ENCODE peak calls at places on chromosome 6, in eight cellular contexts. One of them, this sample, is unnamed.

GRCh38 chr6:116011520-116011919 is 49.2 kb downstream of the FRK start:
- DNase-seq in GF-D8: no peak
- DNase-seq in hepatic stellate cell: no peak
- DNase-seq in Karpas-422: no peak
- DNase-seq in caudate nucleus: no peak
- DNase-seq in posterior vena cava: no peak
- DNase-seq in EH: no peak
- DNase-seq in non-pigmented ciliary epithelial cell: no peak
- DNase-seq in this sample: no peak

GRCh38 chr6:78781001-78781400 is 86.3 kb upstream of the IRAK1BP1 start:
- DNase-seq in GF-D8: no peak
- DNase-seq in hepatic stellate cell: no peak
- DNase-seq in Karpas-422: no peak
- DNase-seq in caudate nucleus: no peak
- DNase-seq in posterior vena cava: no peak
- DNase-seq in EH: no peak
- DNase-seq in non-pigmented ciliary epithelial cell: no peak
- DNase-seq in this sample: no peak

GRCh38 chr6:170003027-170003426 is 251.6 kb downstream of the ERMARD start:
- DNase-seq in GF-D8: no peak
- DNase-seq in hepatic stellate cell: no peak
- DNase-seq in Karpas-422: peak
- DNase-seq in caudate nucleus: no peak
- DNase-seq in posterior vena cava: no peak
- DNase-seq in EH: no peak
- DNase-seq in non-pigmented ciliary epithelial cell: no peak
- DNase-seq in this sample: no peak

GRCh38 chr6:15752820-15753219 is 90.0 kb upstream of the DTNBP1 start:
- DNase-seq in GF-D8: no peak
- DNase-seq in hepatic stellate cell: peak
- DNase-seq in Karpas-422: no peak
- DNase-seq in caudate nucleus: no peak
- DNase-seq in posterior vena cava: no peak
- DNase-seq in EH: peak
- DNase-seq in non-pigmented ciliary epithelial cell: no peak
- DNase-seq in this sample: no peak

GRCh38 chr6:30767158-30767943 is 23.0 kb upstream of the IER3 start:
- DNase-seq in GF-D8: no peak
- DNase-seq in hepatic stellate cell: no peak
- DNase-seq in Karpas-422: no peak
- DNase-seq in caudate nucleus: no peak
- DNase-seq in posterior vena cava: no peak
- DNase-seq in EH: no peak
- DNase-seq in non-pigmented ciliary epithelial cell: no peak
- DNase-seq in this sample: no peak

GRCh38 chr6:143426025-143426424 is 24.5 kb downstream of the ADAT2 start:
- DNase-seq in GF-D8: no peak
- DNase-seq in hepatic stellate cell: no peak
- DNase-seq in Karpas-422: no peak
- DNase-seq in caudate nucleus: no peak
- DNase-seq in posterior vena cava: no peak
- DNase-seq in EH: peak
- DNase-seq in non-pigmented ciliary epithelial cell: no peak
- DNase-seq in this sample: no peak

GRCh38 chr6:168226095-168226781 is 93.3 kb downstream of the DACT2 start:
- DNase-seq in GF-D8: no peak
- DNase-seq in hepatic stellate cell: no peak
- DNase-seq in Karpas-422: no peak
- DNase-seq in caudate nucleus: no peak
- DNase-seq in posterior vena cava: no peak
- DNase-seq in EH: no peak
- DNase-seq in non-pigmented ciliary epithelial cell: no peak
- DNase-seq in this sample: no peak

GRCh38 chr6:162538643-162539064 is 188.9 kb downstream of the PRKN start:
- DNase-seq in GF-D8: no peak
- DNase-seq in hepatic stellate cell: no peak
- DNase-seq in Karpas-422: no peak
- DNase-seq in caudate nucleus: no peak
- DNase-seq in posterior vena cava: no peak
- DNase-seq in EH: no peak
- DNase-seq in non-pigmented ciliary epithelial cell: no peak
- DNase-seq in this sample: no peak

GRCh38 chr6:100188754-100189153 is 194.7 kb upstream of the MCHR2 start:
- DNase-seq in GF-D8: no peak
- DNase-seq in hepatic stellate cell: no peak
- DNase-seq in Karpas-422: no peak
- DNase-seq in caudate nucleus: no peak
- DNase-seq in posterior vena cava: no peak
- DNase-seq in EH: peak
- DNase-seq in non-pigmented ciliary epithelial cell: no peak
- DNase-seq in this sample: no peak

GRCh38 chr6:11039040-11039439 is 5.1 kb downstream of the ELOVL2 start:
- DNase-seq in GF-D8: no peak
- DNase-seq in hepatic stellate cell: no peak
- DNase-seq in Karpas-422: no peak
- DNase-seq in caudate nucleus: no peak
- DNase-seq in posterior vena cava: no peak
- DNase-seq in EH: no peak
- DNase-seq in non-pigmented ciliary epithelial cell: no peak
- DNase-seq in this sample: no peak

GRCh38 chr6:52249078-52249477 is 4.8 kb upstream of the IL17F start:
- DNase-seq in GF-D8: no peak
- DNase-seq in hepatic stellate cell: no peak
- DNase-seq in Karpas-422: no peak
- DNase-seq in caudate nucleus: no peak
- DNase-seq in posterior vena cava: no peak
- DNase-seq in EH: no peak
- DNase-seq in non-pigmented ciliary epithelial cell: no peak
- DNase-seq in this sample: no peak

GRCh38 chr6:112116215-112116614 is 28.8 kb downstream of the FAM229B start:
- DNase-seq in GF-D8: no peak
- DNase-seq in hepatic stellate cell: no peak
- DNase-seq in Karpas-422: no peak
- DNase-seq in caudate nucleus: no peak
- DNase-seq in posterior vena cava: no peak
- DNase-seq in EH: no peak
- DNase-seq in non-pigmented ciliary epithelial cell: no peak
- DNase-seq in this sample: no peak

GRCh38 chr6:33521790-33522091 is 58.3 kb downstream of the BAK1 start:
- DNase-seq in GF-D8: no peak
- DNase-seq in hepatic stellate cell: no peak
- DNase-seq in Karpas-422: no peak
- DNase-seq in caudate nucleus: no peak
- DNase-seq in posterior vena cava: no peak
- DNase-seq in EH: no peak
- DNase-seq in non-pigmented ciliary epithelial cell: no peak
- DNase-seq in this sample: no peak

GRCh38 chr6:37809144-37809543 is 10.4 kb upstream of the ZFAND3 start:
- DNase-seq in GF-D8: no peak
- DNase-seq in hepatic stellate cell: peak
- DNase-seq in Karpas-422: no peak
- DNase-seq in caudate nucleus: no peak
- DNase-seq in posterior vena cava: no peak
- DNase-seq in EH: no peak
- DNase-seq in non-pigmented ciliary epithelial cell: no peak
- DNase-seq in this sample: no peak

GRCh38 chr6:158377866-158378265 is 65.6 kb downstream of the TULP4 start:
- DNase-seq in GF-D8: no peak
- DNase-seq in hepatic stellate cell: peak
- DNase-seq in Karpas-422: no peak
- DNase-seq in caudate nucleus: peak
- DNase-seq in posterior vena cava: no peak
- DNase-seq in EH: peak
- DNase-seq in non-pigmented ciliary epithelial cell: no peak
- DNase-seq in this sample: no peak

GRCh38 chr6:158043586-158044524 is 62.2 kb downstream of the SYNJ2 start:
- DNase-seq in GF-D8: no peak
- DNase-seq in hepatic stellate cell: no peak
- DNase-seq in Karpas-422: no peak
- DNase-seq in caudate nucleus: no peak
- DNase-seq in posterior vena cava: peak
- DNase-seq in EH: peak
- DNase-seq in non-pigmented ciliary epithelial cell: no peak
- DNase-seq in this sample: no peak

GRCh38 chr6:33692078-33692759 is 19.3 kb downstream of the UQCC2 start:
- DNase-seq in GF-D8: no peak
- DNase-seq in hepatic stellate cell: no peak
- DNase-seq in Karpas-422: no peak
- DNase-seq in caudate nucleus: no peak
- DNase-seq in posterior vena cava: no peak
- DNase-seq in EH: peak
- DNase-seq in non-pigmented ciliary epithelial cell: no peak
- DNase-seq in this sample: no peak

GRCh38 chr6:109879521-109879920 is 98.6 kb upstream of the GPR6 start:
- DNase-seq in GF-D8: no peak
- DNase-seq in hepatic stellate cell: no peak
- DNase-seq in Karpas-422: no peak
- DNase-seq in caudate nucleus: no peak
- DNase-seq in posterior vena cava: no peak
- DNase-seq in EH: no peak
- DNase-seq in non-pigmented ciliary epithelial cell: no peak
- DNase-seq in this sample: no peak

GRCh38 chr6:97958143-97958542 is 675.1 kb upstream of the MMS22L start:
- DNase-seq in GF-D8: no peak
- DNase-seq in hepatic stellate cell: no peak
- DNase-seq in Karpas-422: no peak
- DNase-seq in caudate nucleus: no peak
- DNase-seq in posterior vena cava: no peak
- DNase-seq in EH: no peak
- DNase-seq in non-pigmented ciliary epithelial cell: peak
- DNase-seq in this sample: no peak

GRCh38 chr6:153816306-153816845 is 222.7 kb upstream of the OPRM1 start:
- DNase-seq in GF-D8: no peak
- DNase-seq in hepatic stellate cell: no peak
- DNase-seq in Karpas-422: no peak
- DNase-seq in caudate nucleus: no peak
- DNase-seq in posterior vena cava: no peak
- DNase-seq in EH: no peak
- DNase-seq in non-pigmented ciliary epithelial cell: no peak
- DNase-seq in this sample: no peak

GRCh38 chr6:84652356-84653026 is 111.9 kb downstream of the TBX18 start:
- DNase-seq in GF-D8: no peak
- DNase-seq in hepatic stellate cell: peak
- DNase-seq in Karpas-422: no peak
- DNase-seq in caudate nucleus: no peak
- DNase-seq in posterior vena cava: no peak
- DNase-seq in EH: peak
- DNase-seq in non-pigmented ciliary epithelial cell: peak
- DNase-seq in this sample: no peak

GRCh38 chr6:593139-593906 is 63.6 kb downstream of the HUS1B start:
- DNase-seq in GF-D8: peak
- DNase-seq in hepatic stellate cell: peak
- DNase-seq in Karpas-422: peak
- DNase-seq in caudate nucleus: no peak
- DNase-seq in posterior vena cava: no peak
- DNase-seq in EH: peak
- DNase-seq in non-pigmented ciliary epithelial cell: no peak
- DNase-seq in this sample: peak

GRCh38 chr6:128954308-128955043 is 71.5 kb downstream of the LAMA2 start:
- DNase-seq in GF-D8: no peak
- DNase-seq in hepatic stellate cell: no peak
- DNase-seq in Karpas-422: no peak
- DNase-seq in caudate nucleus: no peak
- DNase-seq in posterior vena cava: no peak
- DNase-seq in EH: peak
- DNase-seq in non-pigmented ciliary epithelial cell: no peak
- DNase-seq in this sample: no peak

GRCh38 chr6:154673919-154674318 is 59.3 kb upstream of the SCAF8 start:
- DNase-seq in GF-D8: no peak
- DNase-seq in hepatic stellate cell: no peak
- DNase-seq in Karpas-422: no peak
- DNase-seq in caudate nucleus: no peak
- DNase-seq in posterior vena cava: no peak
- DNase-seq in EH: no peak
- DNase-seq in non-pigmented ciliary epithelial cell: no peak
- DNase-seq in this sample: no peak

GRCh38 chr6:7119272-7119801 is 11.6 kb downstream of the RREB1 start:
- DNase-seq in GF-D8: no peak
- DNase-seq in hepatic stellate cell: no peak
- DNase-seq in Karpas-422: no peak
- DNase-seq in caudate nucleus: no peak
- DNase-seq in posterior vena cava: no peak
- DNase-seq in EH: no peak
- DNase-seq in non-pigmented ciliary epithelial cell: no peak
- DNase-seq in this sample: no peak

GRCh38 chr6:139181236-139181635 is 46.4 kb downstream of the HECA start:
- DNase-seq in GF-D8: no peak
- DNase-seq in hepatic stellate cell: no peak
- DNase-seq in Karpas-422: no peak
- DNase-seq in caudate nucleus: no peak
- DNase-seq in posterior vena cava: no peak
- DNase-seq in EH: no peak
- DNase-seq in non-pigmented ciliary epithelial cell: no peak
- DNase-seq in this sample: no peak

GRCh38 chr6:46648869-46649488 is 3.6 kb downstream of the CYP39A1 start:
- DNase-seq in GF-D8: no peak
- DNase-seq in hepatic stellate cell: no peak
- DNase-seq in Karpas-422: peak
- DNase-seq in caudate nucleus: no peak
- DNase-seq in posterior vena cava: no peak
- DNase-seq in EH: no peak
- DNase-seq in non-pigmented ciliary epithelial cell: no peak
- DNase-seq in this sample: no peak

GRCh38 chr6:148885154-148885870 is 138.5 kb downstream of the UST start:
- DNase-seq in GF-D8: no peak
- DNase-seq in hepatic stellate cell: peak
- DNase-seq in Karpas-422: no peak
- DNase-seq in caudate nucleus: no peak
- DNase-seq in posterior vena cava: no peak
- DNase-seq in EH: peak
- DNase-seq in non-pigmented ciliary epithelial cell: no peak
- DNase-seq in this sample: no peak

GRCh38 chr6:19399406-19399805 is 437.8 kb upstream of the ID4 start:
- DNase-seq in GF-D8: no peak
- DNase-seq in hepatic stellate cell: no peak
- DNase-seq in Karpas-422: no peak
- DNase-seq in caudate nucleus: no peak
- DNase-seq in posterior vena cava: no peak
- DNase-seq in EH: peak
- DNase-seq in non-pigmented ciliary epithelial cell: no peak
- DNase-seq in this sample: no peak

GRCh38 chr6:88380618-88381288 is 214.6 kb upstream of the CNR1 start:
- DNase-seq in GF-D8: no peak
- DNase-seq in hepatic stellate cell: no peak
- DNase-seq in Karpas-422: no peak
- DNase-seq in caudate nucleus: no peak
- DNase-seq in posterior vena cava: no peak
- DNase-seq in EH: peak
- DNase-seq in non-pigmented ciliary epithelial cell: no peak
- DNase-seq in this sample: no peak

GRCh38 chr6:69994251-69994650 is 127.9 kb downstream of the COL19A1 start:
- DNase-seq in GF-D8: no peak
- DNase-seq in hepatic stellate cell: peak
- DNase-seq in Karpas-422: no peak
- DNase-seq in caudate nucleus: no peak
- DNase-seq in posterior vena cava: no peak
- DNase-seq in EH: peak
- DNase-seq in non-pigmented ciliary epithelial cell: no peak
- DNase-seq in this sample: no peak

GRCh38 chr6:27861861-27862260 is 50.3 kb downstream of the OR2B2 start:
- DNase-seq in GF-D8: no peak
- DNase-seq in hepatic stellate cell: no peak
- DNase-seq in Karpas-422: no peak
- DNase-seq in caudate nucleus: no peak
- DNase-seq in posterior vena cava: no peak
- DNase-seq in EH: no peak
- DNase-seq in non-pigmented ciliary epithelial cell: no peak
- DNase-seq in this sample: no peak

GRCh38 chr6:133274813-133275212 is 33.7 kb downstream of the EYA4 start:
- DNase-seq in GF-D8: no peak
- DNase-seq in hepatic stellate cell: no peak
- DNase-seq in Karpas-422: no peak
- DNase-seq in caudate nucleus: no peak
- DNase-seq in posterior vena cava: no peak
- DNase-seq in EH: no peak
- DNase-seq in non-pigmented ciliary epithelial cell: no peak
- DNase-seq in this sample: no peak

This sample was measured in CD8-positive, alpha-beta memory T cell.